ENCODE peak calls at places on chromosomes 3 and 15, in nine cellular contexts. One of them, this sample, is unnamed.

GRCh38 chr15:46366360-46367007 is 731.7 kb downstream of the SQOR start:
- DNase-seq in activated CD4-positive, alpha-beta T cell treated with anti-CD3 and anti-CD28 coated beads, Interleukin-2, amount 50 U/mL, for 1 hour: no peak
- DNase-seq in HT1080: no peak
- DNase-seq in renal cortical epithelial cell: no peak
- DNase-seq in GM04504: no peak
- DNase-seq in activated naive CD4-positive, alpha-beta T cell treated with anti-CD3 and anti-CD28 coated beads, Interleukin-2, amount 10 ng/mL, durations not matched to agents 7 days and 5 days: no peak
- DNase-seq in KG1: no peak
- DNase-seq in NCI-H1105: no peak
- DNase-seq in GM10248: no peak
- DNase-seq in this sample: no peak

GRCh38 chr3:23807161-23808015 is 1.6 kb downstream of the UBE2E1 start:
- DNase-seq in activated CD4-positive, alpha-beta T cell treated with anti-CD3 and anti-CD28 coated beads, Interleukin-2, amount 50 U/mL, for 1 hour: peak
- DNase-seq in HT1080: peak
- DNase-seq in renal cortical epithelial cell: peak
- DNase-seq in GM04504: no peak
- DNase-seq in activated naive CD4-positive, alpha-beta T cell treated with anti-CD3 and anti-CD28 coated beads, Interleukin-2, amount 10 ng/mL, durations not matched to agents 7 days and 5 days: no peak
- DNase-seq in KG1: no peak
- DNase-seq in NCI-H1105: no peak
- DNase-seq in GM10248: peak
- DNase-seq in this sample: no peak

GRCh38 chr15:72540606-72541237 is 66.6 kb downstream of the ARIH1 start:
- DNase-seq in activated CD4-positive, alpha-beta T cell treated with anti-CD3 and anti-CD28 coated beads, Interleukin-2, amount 50 U/mL, for 1 hour: no peak
- DNase-seq in HT1080: no peak
- DNase-seq in renal cortical epithelial cell: no peak
- DNase-seq in GM04504: no peak
- DNase-seq in activated naive CD4-positive, alpha-beta T cell treated with anti-CD3 and anti-CD28 coated beads, Interleukin-2, amount 10 ng/mL, durations not matched to agents 7 days and 5 days: no peak
- DNase-seq in KG1: no peak
- DNase-seq in NCI-H1105: no peak
- DNase-seq in GM10248: no peak
- DNase-seq in this sample: no peak

GRCh38 chr15:28021281-28022039 is 77.7 kb downstream of the OCA2 start:
- DNase-seq in activated CD4-positive, alpha-beta T cell treated with anti-CD3 and anti-CD28 coated beads, Interleukin-2, amount 50 U/mL, for 1 hour: no peak
- DNase-seq in HT1080: peak
- DNase-seq in renal cortical epithelial cell: peak
- DNase-seq in GM04504: peak
- DNase-seq in activated naive CD4-positive, alpha-beta T cell treated with anti-CD3 and anti-CD28 coated beads, Interleukin-2, amount 10 ng/mL, durations not matched to agents 7 days and 5 days: no peak
- DNase-seq in KG1: no peak
- DNase-seq in NCI-H1105: peak
- DNase-seq in GM10248: no peak
- DNase-seq in this sample: no peak

GRCh38 chr3:9468460-9468859 is 71.0 kb downstream of the SETD5 start:
- DNase-seq in activated CD4-positive, alpha-beta T cell treated with anti-CD3 and anti-CD28 coated beads, Interleukin-2, amount 50 U/mL, for 1 hour: no peak
- DNase-seq in HT1080: peak
- DNase-seq in renal cortical epithelial cell: no peak
- DNase-seq in GM04504: no peak
- DNase-seq in activated naive CD4-positive, alpha-beta T cell treated with anti-CD3 and anti-CD28 coated beads, Interleukin-2, amount 10 ng/mL, durations not matched to agents 7 days and 5 days: no peak
- DNase-seq in KG1: no peak
- DNase-seq in NCI-H1105: no peak
- DNase-seq in GM10248: no peak
- DNase-seq in this sample: no peak

GRCh38 chr3:43286886-43287301 is 554 bp downstream of the SNRK start:
- DNase-seq in activated CD4-positive, alpha-beta T cell treated with anti-CD3 and anti-CD28 coated beads, Interleukin-2, amount 50 U/mL, for 1 hour: peak
- DNase-seq in HT1080: no peak
- DNase-seq in renal cortical epithelial cell: peak
- DNase-seq in GM04504: no peak
- DNase-seq in activated naive CD4-positive, alpha-beta T cell treated with anti-CD3 and anti-CD28 coated beads, Interleukin-2, amount 10 ng/mL, durations not matched to agents 7 days and 5 days: peak
- DNase-seq in KG1: peak
- DNase-seq in NCI-H1105: no peak
- DNase-seq in GM10248: peak
- DNase-seq in this sample: no peak

GRCh38 chr3:175108613-175109151 is 249.5 kb downstream of the NAALADL2 start:
- DNase-seq in activated CD4-positive, alpha-beta T cell treated with anti-CD3 and anti-CD28 coated beads, Interleukin-2, amount 50 U/mL, for 1 hour: no peak
- DNase-seq in HT1080: peak
- DNase-seq in renal cortical epithelial cell: no peak
- DNase-seq in GM04504: no peak
- DNase-seq in activated naive CD4-positive, alpha-beta T cell treated with anti-CD3 and anti-CD28 coated beads, Interleukin-2, amount 10 ng/mL, durations not matched to agents 7 days and 5 days: no peak
- DNase-seq in KG1: no peak
- DNase-seq in NCI-H1105: no peak
- DNase-seq in GM10248: no peak
- DNase-seq in this sample: no peak

GRCh38 chr3:38120690-38121450 is 16.1 kb downstream of the ACAA1 start:
- DNase-seq in activated CD4-positive, alpha-beta T cell treated with anti-CD3 and anti-CD28 coated beads, Interleukin-2, amount 50 U/mL, for 1 hour: no peak
- DNase-seq in HT1080: no peak
- DNase-seq in renal cortical epithelial cell: no peak
- DNase-seq in GM04504: no peak
- DNase-seq in activated naive CD4-positive, alpha-beta T cell treated with anti-CD3 and anti-CD28 coated beads, Interleukin-2, amount 10 ng/mL, durations not matched to agents 7 days and 5 days: no peak
- DNase-seq in KG1: no peak
- DNase-seq in NCI-H1105: no peak
- DNase-seq in GM10248: no peak
- DNase-seq in this sample: no peak

GRCh38 chr3:25471081-25471768 is 43.2 kb downstream of the RARB start:
- DNase-seq in activated CD4-positive, alpha-beta T cell treated with anti-CD3 and anti-CD28 coated beads, Interleukin-2, amount 50 U/mL, for 1 hour: no peak
- DNase-seq in HT1080: no peak
- DNase-seq in renal cortical epithelial cell: no peak
- DNase-seq in GM04504: no peak
- DNase-seq in activated naive CD4-positive, alpha-beta T cell treated with anti-CD3 and anti-CD28 coated beads, Interleukin-2, amount 10 ng/mL, durations not matched to agents 7 days and 5 days: no peak
- DNase-seq in KG1: no peak
- DNase-seq in NCI-H1105: no peak
- DNase-seq in GM10248: no peak
- DNase-seq in this sample: no peak

GRCh38 chr3:27756877-27757276 is 34.8 kb upstream of the EOMES start:
- DNase-seq in activated CD4-positive, alpha-beta T cell treated with anti-CD3 and anti-CD28 coated beads, Interleukin-2, amount 50 U/mL, for 1 hour: no peak
- DNase-seq in HT1080: no peak
- DNase-seq in renal cortical epithelial cell: no peak
- DNase-seq in GM04504: no peak
- DNase-seq in activated naive CD4-positive, alpha-beta T cell treated with anti-CD3 and anti-CD28 coated beads, Interleukin-2, amount 10 ng/mL, durations not matched to agents 7 days and 5 days: no peak
- DNase-seq in KG1: no peak
- DNase-seq in NCI-H1105: no peak
- DNase-seq in GM10248: no peak
- DNase-seq in this sample: no peak

GRCh38 chr3:192408007-192408655 is 319.2 kb downstream of the FGF12 start:
- DNase-seq in activated CD4-positive, alpha-beta T cell treated with anti-CD3 and anti-CD28 coated beads, Interleukin-2, amount 50 U/mL, for 1 hour: no peak
- DNase-seq in HT1080: no peak
- DNase-seq in renal cortical epithelial cell: no peak
- DNase-seq in GM04504: no peak
- DNase-seq in activated naive CD4-positive, alpha-beta T cell treated with anti-CD3 and anti-CD28 coated beads, Interleukin-2, amount 10 ng/mL, durations not matched to agents 7 days and 5 days: no peak
- DNase-seq in KG1: no peak
- DNase-seq in NCI-H1105: no peak
- DNase-seq in GM10248: peak
- DNase-seq in this sample: no peak

GRCh38 chr3:194306771-194307640 is 44.1 kb downstream of the CPN2 start:
- DNase-seq in activated CD4-positive, alpha-beta T cell treated with anti-CD3 and anti-CD28 coated beads, Interleukin-2, amount 50 U/mL, for 1 hour: no peak
- DNase-seq in HT1080: no peak
- DNase-seq in renal cortical epithelial cell: no peak
- DNase-seq in GM04504: no peak
- DNase-seq in activated naive CD4-positive, alpha-beta T cell treated with anti-CD3 and anti-CD28 coated beads, Interleukin-2, amount 10 ng/mL, durations not matched to agents 7 days and 5 days: peak
- DNase-seq in KG1: peak
- DNase-seq in NCI-H1105: no peak
- DNase-seq in GM10248: peak
- DNase-seq in this sample: no peak

GRCh38 chr3:128734523-128735189 is 8.7 kb downstream of the RAB7A start:
- DNase-seq in activated CD4-positive, alpha-beta T cell treated with anti-CD3 and anti-CD28 coated beads, Interleukin-2, amount 50 U/mL, for 1 hour: no peak
- DNase-seq in HT1080: no peak
- DNase-seq in renal cortical epithelial cell: no peak
- DNase-seq in GM04504: no peak
- DNase-seq in activated naive CD4-positive, alpha-beta T cell treated with anti-CD3 and anti-CD28 coated beads, Interleukin-2, amount 10 ng/mL, durations not matched to agents 7 days and 5 days: no peak
- DNase-seq in KG1: no peak
- DNase-seq in NCI-H1105: no peak
- DNase-seq in GM10248: peak
- DNase-seq in this sample: no peak

GRCh38 chr3:10581251-10581650 is 75.9 kb upstream of the ATP2B2 start:
- DNase-seq in activated CD4-positive, alpha-beta T cell treated with anti-CD3 and anti-CD28 coated beads, Interleukin-2, amount 50 U/mL, for 1 hour: no peak
- DNase-seq in HT1080: peak
- DNase-seq in renal cortical epithelial cell: no peak
- DNase-seq in GM04504: no peak
- DNase-seq in activated naive CD4-positive, alpha-beta T cell treated with anti-CD3 and anti-CD28 coated beads, Interleukin-2, amount 10 ng/mL, durations not matched to agents 7 days and 5 days: no peak
- DNase-seq in KG1: no peak
- DNase-seq in NCI-H1105: no peak
- DNase-seq in GM10248: no peak
- DNase-seq in this sample: no peak

GRCh38 chr3:46942481-46943236 is 33.9 kb downstream of the CCDC12 start:
- DNase-seq in activated CD4-positive, alpha-beta T cell treated with anti-CD3 and anti-CD28 coated beads, Interleukin-2, amount 50 U/mL, for 1 hour: no peak
- DNase-seq in HT1080: no peak
- DNase-seq in renal cortical epithelial cell: no peak
- DNase-seq in GM04504: no peak
- DNase-seq in activated naive CD4-positive, alpha-beta T cell treated with anti-CD3 and anti-CD28 coated beads, Interleukin-2, amount 10 ng/mL, durations not matched to agents 7 days and 5 days: no peak
- DNase-seq in KG1: no peak
- DNase-seq in NCI-H1105: no peak
- DNase-seq in GM10248: no peak
- DNase-seq in this sample: no peak

GRCh38 chr3:118332699-118333098 is 701.9 kb downstream of the IGSF11 start:
- DNase-seq in activated CD4-positive, alpha-beta T cell treated with anti-CD3 and anti-CD28 coated beads, Interleukin-2, amount 50 U/mL, for 1 hour: no peak
- DNase-seq in HT1080: no peak
- DNase-seq in renal cortical epithelial cell: no peak
- DNase-seq in GM04504: no peak
- DNase-seq in activated naive CD4-positive, alpha-beta T cell treated with anti-CD3 and anti-CD28 coated beads, Interleukin-2, amount 10 ng/mL, durations not matched to agents 7 days and 5 days: no peak
- DNase-seq in KG1: no peak
- DNase-seq in NCI-H1105: no peak
- DNase-seq in GM10248: no peak
- DNase-seq in this sample: no peak

GRCh38 chr15:48433226-48433886 is 102.1 kb downstream of the DUT start:
- DNase-seq in activated CD4-positive, alpha-beta T cell treated with anti-CD3 and anti-CD28 coated beads, Interleukin-2, amount 50 U/mL, for 1 hour: no peak
- DNase-seq in HT1080: peak
- DNase-seq in renal cortical epithelial cell: peak
- DNase-seq in GM04504: no peak
- DNase-seq in activated naive CD4-positive, alpha-beta T cell treated with anti-CD3 and anti-CD28 coated beads, Interleukin-2, amount 10 ng/mL, durations not matched to agents 7 days and 5 days: no peak
- DNase-seq in KG1: no peak
- DNase-seq in NCI-H1105: no peak
- DNase-seq in GM10248: no peak
- DNase-seq in this sample: no peak

GRCh38 chr3:32882603-32883025 is 64.8 kb downstream of the TRIM71 start:
- DNase-seq in activated CD4-positive, alpha-beta T cell treated with anti-CD3 and anti-CD28 coated beads, Interleukin-2, amount 50 U/mL, for 1 hour: no peak
- DNase-seq in HT1080: no peak
- DNase-seq in renal cortical epithelial cell: no peak
- DNase-seq in GM04504: no peak
- DNase-seq in activated naive CD4-positive, alpha-beta T cell treated with anti-CD3 and anti-CD28 coated beads, Interleukin-2, amount 10 ng/mL, durations not matched to agents 7 days and 5 days: peak
- DNase-seq in KG1: no peak
- DNase-seq in NCI-H1105: no peak
- DNase-seq in GM10248: peak
- DNase-seq in this sample: no peak

GRCh38 chr15:24760066-24760465 is 84.5 kb downstream of the NPAP1 start:
- DNase-seq in activated CD4-positive, alpha-beta T cell treated with anti-CD3 and anti-CD28 coated beads, Interleukin-2, amount 50 U/mL, for 1 hour: no peak
- DNase-seq in HT1080: no peak
- DNase-seq in renal cortical epithelial cell: no peak
- DNase-seq in GM04504: no peak
- DNase-seq in activated naive CD4-positive, alpha-beta T cell treated with anti-CD3 and anti-CD28 coated beads, Interleukin-2, amount 10 ng/mL, durations not matched to agents 7 days and 5 days: no peak
- DNase-seq in KG1: no peak
- DNase-seq in NCI-H1105: no peak
- DNase-seq in GM10248: no peak
- DNase-seq in this sample: no peak

GRCh38 chr15:69608661-69609060 is 156.0 kb downstream of the RPLP1 start:
- DNase-seq in activated CD4-positive, alpha-beta T cell treated with anti-CD3 and anti-CD28 coated beads, Interleukin-2, amount 50 U/mL, for 1 hour: no peak
- DNase-seq in HT1080: no peak
- DNase-seq in renal cortical epithelial cell: no peak
- DNase-seq in GM04504: no peak
- DNase-seq in activated naive CD4-positive, alpha-beta T cell treated with anti-CD3 and anti-CD28 coated beads, Interleukin-2, amount 10 ng/mL, durations not matched to agents 7 days and 5 days: no peak
- DNase-seq in KG1: no peak
- DNase-seq in NCI-H1105: no peak
- DNase-seq in GM10248: no peak
- DNase-seq in this sample: no peak

GRCh38 chr3:13419356-13420050 is 619 bp downstream of the NUP210 start:
- DNase-seq in activated CD4-positive, alpha-beta T cell treated with anti-CD3 and anti-CD28 coated beads, Interleukin-2, amount 50 U/mL, for 1 hour: peak
- DNase-seq in HT1080: no peak
- DNase-seq in renal cortical epithelial cell: no peak
- DNase-seq in GM04504: no peak
- DNase-seq in activated naive CD4-positive, alpha-beta T cell treated with anti-CD3 and anti-CD28 coated beads, Interleukin-2, amount 10 ng/mL, durations not matched to agents 7 days and 5 days: peak
- DNase-seq in KG1: no peak
- DNase-seq in NCI-H1105: no peak
- DNase-seq in GM10248: peak
- DNase-seq in this sample: no peak

GRCh38 chr3:112136959-112137693 is 4.1 kb upstream of the GCSAM start:
- DNase-seq in activated CD4-positive, alpha-beta T cell treated with anti-CD3 and anti-CD28 coated beads, Interleukin-2, amount 50 U/mL, for 1 hour: peak
- DNase-seq in HT1080: peak
- DNase-seq in renal cortical epithelial cell: peak
- DNase-seq in GM04504: no peak
- DNase-seq in activated naive CD4-positive, alpha-beta T cell treated with anti-CD3 and anti-CD28 coated beads, Interleukin-2, amount 10 ng/mL, durations not matched to agents 7 days and 5 days: peak
- DNase-seq in KG1: no peak
- DNase-seq in NCI-H1105: no peak
- DNase-seq in GM10248: no peak
- DNase-seq in this sample: no peak

GRCh38 chr15:82263350-82263749 is 732 bp downstream of the SAXO2 start:
- DNase-seq in activated CD4-positive, alpha-beta T cell treated with anti-CD3 and anti-CD28 coated beads, Interleukin-2, amount 50 U/mL, for 1 hour: no peak
- DNase-seq in HT1080: no peak
- DNase-seq in renal cortical epithelial cell: no peak
- DNase-seq in GM04504: no peak
- DNase-seq in activated naive CD4-positive, alpha-beta T cell treated with anti-CD3 and anti-CD28 coated beads, Interleukin-2, amount 10 ng/mL, durations not matched to agents 7 days and 5 days: no peak
- DNase-seq in KG1: no peak
- DNase-seq in NCI-H1105: no peak
- DNase-seq in GM10248: no peak
- DNase-seq in this sample: no peak

GRCh38 chr3:45647148-45647619 is 42.0 kb upstream of the SACM1L start:
- DNase-seq in activated CD4-positive, alpha-beta T cell treated with anti-CD3 and anti-CD28 coated beads, Interleukin-2, amount 50 U/mL, for 1 hour: no peak
- DNase-seq in HT1080: peak
- DNase-seq in renal cortical epithelial cell: peak
- DNase-seq in GM04504: no peak
- DNase-seq in activated naive CD4-positive, alpha-beta T cell treated with anti-CD3 and anti-CD28 coated beads, Interleukin-2, amount 10 ng/mL, durations not matched to agents 7 days and 5 days: no peak
- DNase-seq in KG1: no peak
- DNase-seq in NCI-H1105: no peak
- DNase-seq in GM10248: no peak
- DNase-seq in this sample: no peak

This sample was measured in CMK.